ENCODE peak calls at places on chromosomes 12 and 14, in six cellular contexts. One of them, this sample, is unnamed.

GRCh38 chr12:128109636-128110035 is 157.3 kb upstream of the TMEM132C start:
- ATAC-seq in Panc1: no peak
- ATAC-seq in HCT116: no peak
- ATAC-seq in GM12878: no peak
- ATAC-seq in upper lobe of left lung: no peak
- ATAC-seq in HepG2: no peak
- ATAC-seq in this sample: no peak

GRCh38 chr12:109052097-109052414 is 320 bp upstream of the USP30 start:
- ATAC-seq in Panc1: no peak
- ATAC-seq in HCT116: no peak
- ATAC-seq in GM12878: no peak
- ATAC-seq in upper lobe of left lung: no peak
- ATAC-seq in HepG2: no peak
- ATAC-seq in this sample: no peak

GRCh38 chr12:12272869-12273268 is 6.0 kb upstream of the LRP6 start:
- ATAC-seq in Panc1: no peak
- ATAC-seq in HCT116: no peak
- ATAC-seq in GM12878: no peak
- ATAC-seq in upper lobe of left lung: peak; percentile 57
- ATAC-seq in HepG2: no peak
- ATAC-seq in this sample: no peak

GRCh38 chr12:3032770-3033537 is 44.2 kb upstream of the TSPAN9 start:
- ATAC-seq in Panc1: peak; percentile 36
- ATAC-seq in HCT116: no peak
- ATAC-seq in GM12878: no peak
- ATAC-seq in upper lobe of left lung: no peak
- ATAC-seq in HepG2: peak; percentile 10
- ATAC-seq in this sample: no peak

GRCh38 chr12:31324845-31325523 is 966 bp downstream of the SINHCAF start:
- ATAC-seq in Panc1: peak; percentile 56
- ATAC-seq in HCT116: peak; percentile 6
- ATAC-seq in GM12878: peak; percentile 25
- ATAC-seq in upper lobe of left lung: peak; percentile 54
- ATAC-seq in HepG2: peak; percentile 55
- ATAC-seq in this sample: peak; percentile 18

GRCh38 chr14:69624131-69624530 is 12.7 kb downstream of the SUSD6 start:
- ATAC-seq in Panc1: no peak
- ATAC-seq in HCT116: no peak
- ATAC-seq in GM12878: no peak
- ATAC-seq in upper lobe of left lung: peak; percentile 21
- ATAC-seq in HepG2: no peak
- ATAC-seq in this sample: no peak

GRCh38 chr14:59585891-59586554 is 9.4 kb upstream of the CCDC175 start:
- ATAC-seq in Panc1: no peak
- ATAC-seq in HCT116: no peak
- ATAC-seq in GM12878: no peak
- ATAC-seq in upper lobe of left lung: peak; percentile 43
- ATAC-seq in HepG2: no peak
- ATAC-seq in this sample: no peak

GRCh38 chr12:49818241-49818640 is 10.0 kb downstream of the NCKAP5L start:
- ATAC-seq in Panc1: no peak
- ATAC-seq in HCT116: no peak
- ATAC-seq in GM12878: no peak
- ATAC-seq in upper lobe of left lung: no peak
- ATAC-seq in HepG2: no peak
- ATAC-seq in this sample: no peak

GRCh38 chr12:66375560-66375959 is 73.3 kb downstream of the HELB start:
- ATAC-seq in Panc1: no peak
- ATAC-seq in HCT116: no peak
- ATAC-seq in GM12878: no peak
- ATAC-seq in upper lobe of left lung: no peak
- ATAC-seq in HepG2: no peak
- ATAC-seq in this sample: no peak

GRCh38 chr12:915090-915489 is 34.4 kb downstream of the RAD52 start:
- ATAC-seq in Panc1: no peak
- ATAC-seq in HCT116: no peak
- ATAC-seq in GM12878: no peak
- ATAC-seq in upper lobe of left lung: no peak
- ATAC-seq in HepG2: no peak
- ATAC-seq in this sample: no peak

GRCh38 chr14:75370416-75371205 is 57.2 kb upstream of the JDP2 start:
- ATAC-seq in Panc1: no peak
- ATAC-seq in HCT116: no peak
- ATAC-seq in GM12878: no peak
- ATAC-seq in upper lobe of left lung: peak; percentile 75
- ATAC-seq in HepG2: no peak
- ATAC-seq in this sample: no peak

GRCh38 chr12:55631743-55632142 is 4.9 kb upstream of the OR10P1 start:
- ATAC-seq in Panc1: peak; percentile 33
- ATAC-seq in HCT116: no peak
- ATAC-seq in GM12878: peak; percentile 34
- ATAC-seq in upper lobe of left lung: peak; percentile 34
- ATAC-seq in HepG2: no peak
- ATAC-seq in this sample: no peak

GRCh38 chr14:21066882-21067502 is 3.1 kb upstream of the ARHGEF40 start:
- ATAC-seq in Panc1: no peak
- ATAC-seq in HCT116: peak; percentile 41
- ATAC-seq in GM12878: no peak
- ATAC-seq in upper lobe of left lung: no peak
- ATAC-seq in HepG2: no peak
- ATAC-seq in this sample: no peak

GRCh38 chr14:30296956-30297405 is 262.0 kb upstream of the G2E3 start:
- ATAC-seq in Panc1: no peak
- ATAC-seq in HCT116: no peak
- ATAC-seq in GM12878: no peak
- ATAC-seq in upper lobe of left lung: no peak
- ATAC-seq in HepG2: no peak
- ATAC-seq in this sample: no peak

GRCh38 chr12:75735853-75736252 is 224.4 kb upstream of the KRR1 start:
- ATAC-seq in Panc1: no peak
- ATAC-seq in HCT116: peak; percentile 55
- ATAC-seq in GM12878: no peak
- ATAC-seq in upper lobe of left lung: no peak
- ATAC-seq in HepG2: peak; percentile 32
- ATAC-seq in this sample: no peak

GRCh38 chr14:77088645-77089044 is 9.4 kb upstream of the CIPC start:
- ATAC-seq in Panc1: no peak
- ATAC-seq in HCT116: peak; percentile 43
- ATAC-seq in GM12878: no peak
- ATAC-seq in upper lobe of left lung: no peak
- ATAC-seq in HepG2: no peak
- ATAC-seq in this sample: no peak

GRCh38 chr12:9050521-9051155 is 61.3 kb downstream of the KLRG1 start:
- ATAC-seq in Panc1: no peak
- ATAC-seq in HCT116: peak; percentile 30
- ATAC-seq in GM12878: no peak
- ATAC-seq in upper lobe of left lung: peak; percentile 21
- ATAC-seq in HepG2: peak; percentile 27
- ATAC-seq in this sample: no peak

GRCh38 chr12:46858368-46858767 is 32.6 kb upstream of the SLC38A4 start:
- ATAC-seq in Panc1: no peak
- ATAC-seq in HCT116: no peak
- ATAC-seq in GM12878: no peak
- ATAC-seq in upper lobe of left lung: no peak
- ATAC-seq in HepG2: no peak
- ATAC-seq in this sample: no peak

GRCh38 chr12:72485017-72485701 is 213.0 kb downstream of the TRHDE start:
- ATAC-seq in Panc1: no peak
- ATAC-seq in HCT116: no peak
- ATAC-seq in GM12878: no peak
- ATAC-seq in upper lobe of left lung: no peak
- ATAC-seq in HepG2: no peak
- ATAC-seq in this sample: no peak

GRCh38 chr12:132465269-132466190 is 24.4 kb upstream of the FBRSL1 start:
- ATAC-seq in Panc1: peak; percentile 78
- ATAC-seq in HCT116: no peak
- ATAC-seq in GM12878: no peak
- ATAC-seq in upper lobe of left lung: no peak
- ATAC-seq in HepG2: peak; percentile 39
- ATAC-seq in this sample: no peak

GRCh38 chr12:89768586-89769482 is 60.2 kb upstream of the ATP2B1 start:
- ATAC-seq in Panc1: peak; percentile 92
- ATAC-seq in HCT116: peak; percentile 91
- ATAC-seq in GM12878: no peak
- ATAC-seq in upper lobe of left lung: peak; percentile 77
- ATAC-seq in HepG2: peak; percentile 31
- ATAC-seq in this sample: no peak

GRCh38 chr14:20332386-20332945 is 613 bp downstream of the CCNB1IP1 start:
- ATAC-seq in Panc1: peak; percentile 68
- ATAC-seq in HCT116: peak; percentile 43
- ATAC-seq in GM12878: peak; percentile 19
- ATAC-seq in upper lobe of left lung: peak; percentile 45
- ATAC-seq in HepG2: peak; percentile 45
- ATAC-seq in this sample: no peak

GRCh38 chr12:55809274-55809673 is 8.2 kb downstream of the SARNP start:
- ATAC-seq in Panc1: no peak
- ATAC-seq in HCT116: no peak
- ATAC-seq in GM12878: no peak
- ATAC-seq in upper lobe of left lung: no peak
- ATAC-seq in HepG2: no peak
- ATAC-seq in this sample: no peak

GRCh38 chr14:65434216-65434850 is 21.8 kb downstream of the FUT8 start:
- ATAC-seq in Panc1: no peak
- ATAC-seq in HCT116: no peak
- ATAC-seq in GM12878: no peak
- ATAC-seq in upper lobe of left lung: no peak
- ATAC-seq in HepG2: no peak
- ATAC-seq in this sample: no peak

DNA sequence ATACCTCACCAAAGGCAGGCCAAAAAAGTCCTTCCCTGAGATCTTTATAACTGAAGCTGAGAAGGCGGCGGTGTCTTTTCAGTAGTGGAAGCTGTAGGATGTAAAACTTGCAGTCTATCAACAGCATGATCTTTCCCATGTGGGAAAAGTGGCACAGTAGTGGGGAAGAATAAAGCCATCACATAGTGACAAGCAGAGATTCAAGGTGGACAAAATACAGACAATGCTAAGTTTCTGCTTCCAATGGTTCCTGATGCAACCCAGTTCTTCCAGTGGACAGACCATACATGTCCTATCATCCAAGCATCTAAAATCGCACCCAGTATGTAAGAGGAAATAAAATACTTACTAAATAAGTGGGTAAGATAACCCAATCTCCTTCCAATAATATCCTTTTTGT is 4.1 kb downstream of the RPS6KA5 start:
- ATAC-seq in Panc1: no peak
- ATAC-seq in HCT116: no peak
- ATAC-seq in GM12878: no peak
- ATAC-seq in upper lobe of left lung: no peak
- ATAC-seq in HepG2: no peak
- ATAC-seq in this sample: no peak
- TF ChIP-seq POLR2AphosphoS5 in Panc1: no peak
- TF ChIP-seq POLR2AphosphoS5 in HCT116: no peak
- TF ChIP-seq POLR2AphosphoS5 in GM12878: no peak
- TF ChIP-seq POLR2AphosphoS5 in upper lobe of left lung: no peak
- TF ChIP-seq POLR2AphosphoS5 in HepG2: no peak
- TF ChIP-seq POLR2AphosphoS5 in this sample: no peak

GRCh38 chr12:48084841-48085460 is 20.9 kb downstream of the SENP1 start:
- ATAC-seq in Panc1: no peak
- ATAC-seq in HCT116: no peak
- ATAC-seq in GM12878: no peak
- ATAC-seq in upper lobe of left lung: no peak
- ATAC-seq in HepG2: no peak
- ATAC-seq in this sample: no peak
- H3K4me1 ChIP-seq in Panc1: no peaks in the 10 kb centered on the region
- H3K4me1 ChIP-seq in HCT116: no peaks in the 10 kb centered on the region
- H3K4me1 ChIP-seq in GM12878: no peaks in the 10 kb centered on the region
- H3K4me1 ChIP-seq in upper lobe of left lung: no peaks in the 10 kb centered on the region
- H3K4me1 ChIP-seq in HepG2: no peaks in the 10 kb centered on the region
- H3K4me1 ChIP-seq in this sample: no peaks in the 10 kb centered on the region

GRCh38 chr12:117180790-117181467 is 9.3 kb downstream of the FBXO21 start:
- ATAC-seq in Panc1: no peak
- ATAC-seq in HCT116: no peak
- ATAC-seq in GM12878: no peak
- ATAC-seq in upper lobe of left lung: no peak
- ATAC-seq in HepG2: no peak
- ATAC-seq in this sample: no peak
- H3K36me3 ChIP-seq in Panc1: peaks cover 27% of the 10 kb centered on the region
- H3K36me3 ChIP-seq in HCT116: peaks cover 27% of the 10 kb centered on the region
- H3K36me3 ChIP-seq in GM12878: peaks cover 2% of the 10 kb centered on the region
- H3K36me3 ChIP-seq in upper lobe of left lung: peaks cover 12% of the 10 kb centered on the region
- H3K36me3 ChIP-seq in HepG2: peaks cover 9% of the 10 kb centered on the region
- H3K36me3 ChIP-seq in this sample: peaks cover 100% of the 10 kb centered on the region

GRCh38 chr12:123102781-123103503 is 47.9 kb downstream of the PITPNM2 start:
- ATAC-seq in Panc1: peak; percentile 69
- ATAC-seq in HCT116: no peak
- ATAC-seq in GM12878: no peak
- ATAC-seq in upper lobe of left lung: no peak
- ATAC-seq in HepG2: no peak
- ATAC-seq in this sample: no peak

GRCh38 chr12:123106640-123107359 is 44.1 kb downstream of the PITPNM2 start:
- ATAC-seq in Panc1: no peak
- ATAC-seq in HCT116: peak; percentile 58
- ATAC-seq in GM12878: peak; percentile 89
- ATAC-seq in upper lobe of left lung: peak; percentile 54
- ATAC-seq in HepG2: no peak
- ATAC-seq in this sample: peak; percentile 24

GRCh38 chr12:123104809-123105208 is 46.1 kb downstream of the PITPNM2 start:
- ATAC-seq in Panc1: no peak
- ATAC-seq in HCT116: no peak
- ATAC-seq in GM12878: no peak
- ATAC-seq in upper lobe of left lung: no peak
- ATAC-seq in HepG2: peak; percentile 88
- ATAC-seq in this sample: no peak

GRCh38 chr12:123107926-123108681 is 42.8 kb downstream of the PITPNM2 start:
- ATAC-seq in Panc1: no peak
- ATAC-seq in HCT116: no peak
- ATAC-seq in GM12878: no peak
- ATAC-seq in upper lobe of left lung: no peak
- ATAC-seq in HepG2: no peak
- ATAC-seq in this sample: no peak

GRCh38 chr12:123105427-123105826 is 45.5 kb downstream of the PITPNM2 start:
- ATAC-seq in Panc1: no peak
- ATAC-seq in HCT116: no peak
- ATAC-seq in GM12878: no peak
- ATAC-seq in upper lobe of left lung: no peak
- ATAC-seq in HepG2: no peak
- ATAC-seq in this sample: peak; percentile 24
- TF ChIP-seq POLR2AphosphoS5 in Panc1: no peak
- TF ChIP-seq POLR2AphosphoS5 in HCT116: no peak
- TF ChIP-seq POLR2AphosphoS5 in GM12878: no peak
- TF ChIP-seq POLR2AphosphoS5 in upper lobe of left lung: peak; percentile 85
- TF ChIP-seq POLR2AphosphoS5 in HepG2: no peak
- TF ChIP-seq POLR2AphosphoS5 in this sample: peak; percentile 49

GRCh38 chr14:92653162-92653651 is 95.2 kb downstream of the LGMN start:
- ATAC-seq in Panc1: no peak
- ATAC-seq in HCT116: no peak
- ATAC-seq in GM12878: peak; percentile 3
- ATAC-seq in upper lobe of left lung: no peak
- ATAC-seq in HepG2: no peak
- ATAC-seq in this sample: no peak
- H3K4me1 ChIP-seq in Panc1: no peaks in the 10 kb centered on the region
- H3K4me1 ChIP-seq in HCT116: no peaks in the 10 kb centered on the region
- H3K4me1 ChIP-seq in GM12878: peaks cover 21% of the 10 kb centered on the region
- H3K4me1 ChIP-seq in upper lobe of left lung: peaks cover 55% of the 10 kb centered on the region
- H3K4me1 ChIP-seq in HepG2: no peaks in the 10 kb centered on the region
- H3K4me1 ChIP-seq in this sample: no peaks in the 10 kb centered on the region